ENCODE peak calls at places on chromosomes 2 and 18, in five cellular contexts. P is suprapubic skin, V is H1, E is sigmoid colon, C is HCT116. W is an unnamed sample.
A peak's percentile ranks its signal among the peaks of the same experiment; 100 is the strongest.

GRCh38 chr2:112820343-112820742 is 16.2 kb downstream of the IL1B start:
- DNase-seq in P (no peak), V (no peak), E (no peak), C (no peak), W (no peak)

GRCh38 chr2:119366161-119366648 is 429 bp downstream of the C2orf76 start:
- DNase-seq in P (no peak), V (no peak), E (peak; percentile 69), C (no peak), W (no peak)

GRCh38 chr18:49359732-49360444 is 100.6 kb downstream of the DYM start:
- DNase-seq in P (no peak), V (no peak), E (no peak), C (no peak), W (no peak)

GRCh38 chr2:236774171-236774570 is 204.5 kb downstream of the ACKR3 start:
- DNase-seq in P (no peak), V (no peak), E (no peak), C (no peak), W (no peak)

GRCh38 chr2:207469380-207469779 is 60.4 kb upstream of the CREB1 start:
- DNase-seq in P (no peak), V (no peak), E (no peak), C (no peak), W (no peak)

GRCh38 chr2:113158884-113159553 is 14.8 kb upstream of the PSD4 start:
- DNase-seq in P (no peak), V (no peak), E (no peak), C (no peak), W (no peak)

GRCh38 chr18:54357660-54358494 is at the start of the genes C18orf54 and STARD6:
- DNase-seq in P (peak; percentile 90), V (peak; percentile 83), E (peak; percentile 92), C (peak; percentile 79), W (peak; percentile 98)

GRCh38 chr2:158403237-158403636 is 53.3 kb downstream of the CCDC148 start:
- DNase-seq in P (no peak), V (no peak), E (no peak), C (no peak), W (no peak)

GRCh38 chr18:54296017-54296416 is 26.7 kb downstream of the POLI start:
- DNase-seq in P (no peak), V (no peak), E (no peak), C (no peak), W (no peak)

GRCh38 chr2:54468643-54469042 is 12.5 kb downstream of the SPTBN1 start:
- DNase-seq in P (no peak), V (no peak), E (no peak), C (no peak), W (no peak)

GRCh38 chr18:25279133-25279532 is 72.8 kb downstream of the ZNF521 start:
- DNase-seq in P (no peak), V (no peak), E (no peak), C (no peak), W (no peak)

GRCh38 chr2:129178356-129178755 is 801.1 kb upstream of the RAB6C start:
- DNase-seq in P (no peak), V (no peak), E (no peak), C (no peak), W (no peak)

GRCh38 chr2:29004755-29005154 is 23.7 kb downstream of the TOGARAM2 start:
- DNase-seq in P (no peak), V (no peak), E (no peak), C (no peak), W (no peak)

GRCh38 chr2:29005331-29005730 is 24.2 kb downstream of the TOGARAM2 start:
- DNase-seq in P (no peak), V (no peak), E (no peak), C (no peak), W (no peak)

GRCh38 chr2:29000954-29001353 is 19.9 kb downstream of the TOGARAM2 start:
- DNase-seq in P (no peak), V (no peak), E (no peak), C (no peak), W (no peak)

GRCh38 chr2:29000481-29000880 is 19.4 kb downstream of the TOGARAM2 start:
- DNase-seq in P (no peak), V (no peak), E (peak; percentile 79), C (no peak), W (peak; percentile 93)

GRCh38 chr2:29001791-29002190 is 20.7 kb downstream of the TOGARAM2 start:
- DNase-seq in P (no peak), V (no peak), E (no peak), C (no peak), W (no peak)
- H3K27ac ChIP-seq in P (no peak overlapping the region), V (no peak overlapping the region), E (no peak overlapping the region), C (no peak overlapping the region), W (no peak overlapping the region)

GRCh38 chr2:68320118-68320641 is 431 bp upstream of the CNRIP1 start:
- DNase-seq in P (peak; percentile 66), V (no peak), E (peak; percentile 73), C (no peak), W (no peak)
- TF ChIP-seq POLR2A in P (no peak), V (no peak), E (no peak), C (no peak), W (no peak)

GRCh38 chr2:231189571-231190495 is 8.6 kb upstream of the ARMC9 start:
- DNase-seq in P (no peak), V (no peak), E (peak; percentile 79), C (no peak), W (no peak)
- TF ChIP-seq POLR2AphosphoS5 in P (no peak), V (no peak), E (peak; percentile 21), C (no peak), W (peak; percentile 51)

DNA sequence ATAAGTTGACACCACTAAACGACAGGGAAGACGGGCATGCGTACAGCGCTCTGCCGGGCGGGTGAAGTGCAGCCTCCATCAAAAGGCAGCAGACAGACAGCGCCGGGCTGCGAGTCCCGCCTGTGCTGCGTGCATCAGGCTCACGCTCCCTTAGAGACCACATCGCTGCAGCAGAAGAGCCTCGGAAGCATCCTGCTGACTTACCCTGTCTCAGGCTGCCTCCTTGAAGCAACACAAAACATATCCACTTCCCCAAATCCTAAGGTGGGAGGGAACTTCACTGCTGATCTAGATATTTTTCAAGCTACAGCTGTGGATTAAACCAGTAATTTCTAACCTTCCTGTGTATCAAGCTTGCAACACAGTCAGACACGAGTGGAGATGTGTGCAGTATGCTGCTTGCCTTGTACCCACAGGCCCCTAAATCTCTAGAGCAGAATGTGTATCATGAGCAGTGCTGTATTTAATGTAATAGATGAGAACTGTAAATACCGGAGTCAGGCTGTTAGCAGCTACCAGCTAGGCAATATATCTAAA is 6.4 kb downstream of the MYT1L start:
- DNase-seq in P (no peak), V (no peak), E (no peak), C (no peak), W (no peak)
- H3K27ac ChIP-seq in P (no peak overlapping the region), V (no peak overlapping the region), E (no peak overlapping the region), C (no peak overlapping the region), W (no peak overlapping the region)

GRCh38 chr2:36455011-36455410 is 99.4 kb downstream of the CRIM1 start:
- DNase-seq in P (no peak), V (no peak), E (no peak), C (no peak), W (no peak)

GRCh38 chr2:36455788-36456187 is 100.2 kb downstream of the CRIM1 start:
- DNase-seq in P (no peak), V (no peak), E (no peak), C (no peak), W (no peak)

GRCh38 chr2:36458106-36458505 is 102.5 kb downstream of the CRIM1 start:
- DNase-seq in P (no peak), V (no peak), E (no peak), C (no peak), W (peak; percentile 47)

GRCh38 chr2:36453652-36454051 is 98.1 kb downstream of the CRIM1 start:
- DNase-seq in P (no peak), V (no peak), E (no peak), C (no peak), W (no peak)

GRCh38 chr2:36456227-36456788 is 100.7 kb downstream of the CRIM1 start:
- DNase-seq in P (no peak), V (no peak), E (peak; percentile 80), C (no peak), W (peak; percentile 80)
- TF ChIP-seq POLR2A in P (no peak), V (no peak), E (no peak), C (no peak), W (no peak)